ENCODE peak calls at places on chromosomes 12 and 14, in five cellular contexts. F, X, N, O and S are unnamed samples.

GRCh38 chr12:62934799-62935674 is at the start of gene PPM1H:
- DNase-seq in X (no peak), F (peak), N (peak), O (peak), S (no peak)

GRCh38 chr12:108857158-108857407 is 300 bp downstream of the SSH1 start:
- DNase-seq in O (no peak), F (no peak), X (no peak), N (no peak), S (no peak)

GRCh38 chr12:14880890-14881453 is 4.7 kb downstream of the MGP start:
- DNase-seq in X (no peak), N (no peak), F (no peak), O (no peak), S (no peak)

GRCh38 chr12:122880668-122881067 is 15.3 kb downstream of the VPS37B start:
- DNase-seq in N (peak), O (no peak), X (no peak), F (no peak), S (no peak)

GRCh38 chr12:68317047-68317667 is 15.0 kb downstream of the MDM1 start:
- DNase-seq in O (peak), X (peak), F (no peak), N (peak), S (no peak)

GRCh38 chr14:89206426-89206825 is 210.6 kb downstream of the FOXN3 start:
- DNase-seq in F (no peak), N (no peak), X (no peak), O (peak), S (no peak)

GRCh38 chr14:101932668-101933067 is 31.7 kb upstream of the DYNC1H1 start:
- DNase-seq in O (peak), X (no peak), N (no peak), F (no peak), S (no peak)

GRCh38 chr14:77615231-77616132 is 955 bp downstream of the SPTLC2 start:
- DNase-seq in N (peak), F (peak), O (peak), X (no peak), S (no peak)

GRCh38 chr14:77738559-77739250 is 22.3 kb downstream of the SNW1 start:
- DNase-seq in X (peak), O (no peak), F (no peak), N (no peak), S (no peak)

GRCh38 chr12:69897744-69898143 is 72.7 kb downstream of the MYRFL start:
- DNase-seq in F (no peak), N (no peak), X (no peak), O (peak), S (no peak)

GRCh38 chr12:123363743-123364531 is 710 bp downstream of the SBNO1 start:
- DNase-seq in F (peak), O (peak), N (peak), X (peak), S (no peak)

GRCh38 chr12:121797937-121798801 is 4.7 kb upstream of the RHOF start:
- DNase-seq in X (no peak), N (no peak), F (peak), O (peak), S (no peak)

GRCh38 chr12:25797335-25797863 is 161.1 kb upstream of the RASSF8 start:
- DNase-seq in X (no peak), N (no peak), O (no peak), F (no peak), S (no peak)

GRCh38 chr12:95701275-95701674 is 89.3 kb downstream of the NTN4 start:
- DNase-seq in O (peak), F (no peak), X (no peak), N (no peak), S (no peak)

GRCh38 chr12:27319394-27319793 is 13.2 kb upstream of the BMAL2 start:
- DNase-seq in X (no peak), F (no peak), O (peak), N (no peak), S (no peak)

GRCh38 chr14:94355191-94355794 is 32.2 kb upstream of the SERPINA6 start:
- DNase-seq in F (peak), N (no peak), X (no peak), O (peak), S (no peak)

GRCh38 chr14:31106768-31107167 is 80.6 kb upstream of the STRN3 start:
- DNase-seq in N (no peak), F (no peak), X (no peak), O (no peak), S (no peak)

GRCh38 chr12:53190108-53190729 is 9.5 kb upstream of the CSAD start:
- DNase-seq in N (peak), X (peak), O (peak), F (no peak), S (no peak)

GRCh38 chr14:80987235-80988032 is 32.0 kb downstream of the TSHR start:
- DNase-seq in O (peak), X (peak), F (no peak), N (peak), S (no peak)

GRCh38 chr12:41967668-41968649 is 176.7 kb downstream of the GXYLT1 start:
- DNase-seq in F (no peak), O (peak), N (no peak), X (no peak), S (no peak)

GRCh38 chr12:89893972-89894706 is 185.5 kb upstream of the ATP2B1 start:
- DNase-seq in O (peak), F (peak), X (no peak), N (no peak), S (no peak)

GRCh38 chr12:402127-402456 is 648 bp downstream of the CCDC77 start:
- DNase-seq in O (peak), F (no peak), N (peak), X (no peak), S (no peak)

GRCh38 chr12:29168000-29168399 is 18.9 kb downstream of the FAR2 start:
- DNase-seq in F (no peak), X (no peak), O (no peak), N (no peak), S (no peak)

GRCh38 chr14:35553808-35554207 is 19.8 kb downstream of the INSM2 start:
- DNase-seq in O (peak), F (no peak), X (no peak), N (no peak), S (no peak)

GRCh38 chr14:34204774-34205173 is 253.9 kb upstream of the EGLN3 start:
- DNase-seq in X (no peak), N (no peak), F (no peak), O (peak), S (no peak)

GRCh38 chr12:76740501-76740900 is 23.4 kb upstream of the ZDHHC17 start:
- DNase-seq in X (no peak), F (no peak), N (no peak), O (no peak), S (no peak)

GRCh38 chr12:113114447-113115178 is 20.9 kb downstream of the RASAL1 start:
- DNase-seq in O (no peak), F (no peak), X (no peak), N (no peak), S (no peak)

GRCh38 chr14:23492618-23493272 is 23.2 kb downstream of the NGDN start:
- DNase-seq in X (no peak), N (no peak), F (no peak), O (peak), S (no peak)

DNA sequence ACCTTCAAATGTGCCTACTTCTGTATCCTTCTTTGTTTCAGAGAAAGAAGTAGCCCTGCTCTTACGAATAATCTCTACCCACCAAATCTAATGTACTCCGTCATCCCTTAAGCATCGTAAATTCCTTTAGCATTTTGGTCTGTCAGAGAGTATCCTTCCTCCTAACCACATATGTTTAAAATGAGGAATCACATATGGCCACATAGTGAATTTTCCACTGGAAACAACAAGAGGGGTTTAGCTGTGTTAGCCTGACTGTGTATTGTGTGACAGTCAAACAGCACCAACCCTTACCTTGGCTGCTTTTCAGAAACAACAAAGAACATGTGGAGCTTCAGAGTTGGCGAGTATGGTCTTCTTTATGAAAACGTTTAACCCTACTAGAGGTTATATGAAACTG is 5.5 kb downstream of the LUM start:
- DNase-seq in F (no peak), O (no peak), N (no peak), X (no peak), S (no peak)
- H3K4me3 ChIP-seq in F (no peak), O (peak), N (no peak), X (no peak), S (no peak)

GRCh38 chr14:105485720-105486332 is 860 bp upstream of the CRIP1 start:
- DNase-seq in F (peak), N (peak), O (no peak), X (peak), S (no peak)

GRCh38 chr14:105486333-105486973 is at the start of gene CRIP1:
- DNase-seq in N (no peak), F (no peak), X (no peak), O (no peak), S (no peak)

GRCh38 chr14:105484069-105484996 is 2.4 kb upstream of the CRIP1 start:
- DNase-seq in N (no peak), X (peak), O (peak), F (no peak), S (no peak)

GRCh38 chr14:105483300-105484068 is 3.2 kb upstream of the CRIP1 start:
- DNase-seq in X (no peak), O (no peak), N (no peak), F (no peak), S (no peak)

DNA sequence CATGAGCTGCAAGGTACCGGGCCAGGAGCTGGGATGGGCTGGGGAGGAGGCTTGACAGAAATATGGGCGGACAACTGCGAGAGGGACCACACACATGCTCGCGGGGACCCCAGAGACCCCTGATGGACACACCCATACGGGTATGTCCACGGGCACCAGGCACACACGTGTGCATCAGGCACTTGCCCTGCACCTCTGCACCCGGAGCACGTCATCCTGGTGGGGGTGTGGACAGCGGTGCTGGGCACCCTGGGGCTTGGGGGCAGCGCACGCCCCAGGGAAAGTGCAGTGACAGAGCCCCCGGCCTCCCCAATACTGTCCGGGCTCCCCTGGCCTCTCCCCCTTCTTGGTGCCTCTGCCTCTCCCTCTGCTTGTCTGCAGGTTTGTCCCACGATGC is 1.7 kb upstream of the CRIP1 start:
- DNase-seq in X (no peak), O (no peak), F (no peak), N (no peak), S (no peak)
- H3K4me3 ChIP-seq in X (no peak), O (no peak), F (no peak), N (no peak), S (no peak)

DNA sequence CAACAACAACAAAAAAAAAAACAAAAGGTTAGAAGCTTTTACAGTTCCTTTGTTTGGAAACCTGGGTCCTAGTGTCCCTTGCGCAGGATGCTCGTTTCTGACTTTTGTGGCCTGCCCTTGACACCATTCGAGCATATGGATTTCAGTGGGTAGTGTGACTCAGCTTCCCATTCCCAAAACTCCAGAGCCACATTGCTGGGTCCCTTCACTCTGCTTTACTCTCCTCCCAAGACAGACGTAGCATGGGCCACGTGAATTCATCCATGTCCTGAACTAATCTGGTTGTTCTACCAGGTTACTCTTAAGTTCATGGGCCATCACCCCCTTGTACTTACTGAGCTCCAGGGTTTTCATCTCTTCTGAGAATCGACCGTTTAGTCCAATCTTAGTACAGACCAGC is 68.0 kb upstream of the MAX start:
- DNase-seq in O (no peak), F (no peak), X (no peak), N (no peak), S (no peak)
- H3K4me3 ChIP-seq in O (peak), F (peak), X (peak), N (no peak), S (peak)

GRCh38 chr12:11739980-11740379 is 90.5 kb downstream of the ETV6 start:
- DNase-seq in O (no peak), N (no peak), F (no peak), X (no peak), S (no peak)
- H3K4me3 ChIP-seq in O (no peak), N (no peak), F (no peak), X (no peak), S (peak)